ENCODE peak calls at places on chromosomes 6 and 20, in six cellular contexts. One of them, this sample, is unnamed.

GRCh38 chr20:51153867-51154707 is 131.2 kb upstream of the KCNG1 start:
- DNase-seq in heart right ventricle: no peak
- DNase-seq in neural progenitor cell: no peak
- DNase-seq in progenitor cell of endocrine pancreas: no peak
- DNase-seq in stomach: no peak
- DNase-seq in heart left ventricle: no peak
- DNase-seq in this sample: peak; percentile 44

GRCh38 chr6:43937236-43938177 is 167.5 kb downstream of the VEGFA start:
- DNase-seq in heart right ventricle: no peak
- DNase-seq in neural progenitor cell: no peak
- DNase-seq in progenitor cell of endocrine pancreas: no peak
- DNase-seq in stomach: peak; percentile 63
- DNase-seq in heart left ventricle: no peak
- DNase-seq in this sample: peak; percentile 61

GRCh38 chr6:142763205-142763604 is 181.8 kb downstream of the HIVEP2 start:
- DNase-seq in heart right ventricle: no peak
- DNase-seq in neural progenitor cell: no peak
- DNase-seq in progenitor cell of endocrine pancreas: no peak
- DNase-seq in stomach: no peak
- DNase-seq in heart left ventricle: no peak
- DNase-seq in this sample: no peak

GRCh38 chr6:28429781-28430180 is 13.5 kb downstream of the ZSCAN23 start:
- DNase-seq in heart right ventricle: no peak
- DNase-seq in neural progenitor cell: no peak
- DNase-seq in progenitor cell of endocrine pancreas: no peak
- DNase-seq in stomach: no peak
- DNase-seq in heart left ventricle: no peak
- DNase-seq in this sample: no peak

GRCh38 chr20:63847374-63848002 is 13.8 kb upstream of the ABHD16B start:
- DNase-seq in heart right ventricle: no peak
- DNase-seq in neural progenitor cell: peak; percentile 74
- DNase-seq in progenitor cell of endocrine pancreas: no peak
- DNase-seq in stomach: no peak
- DNase-seq in heart left ventricle: peak; percentile 61
- DNase-seq in this sample: no peak

GRCh38 chr6:161257778-161258457 is 15.9 kb downstream of the AGPAT4 start:
- DNase-seq in heart right ventricle: no peak
- DNase-seq in neural progenitor cell: no peak
- DNase-seq in progenitor cell of endocrine pancreas: no peak
- DNase-seq in stomach: no peak
- DNase-seq in heart left ventricle: no peak
- DNase-seq in this sample: no peak

GRCh38 chr6:135940783-135941182 is 89.3 kb downstream of the PDE7B start:
- DNase-seq in heart right ventricle: no peak
- DNase-seq in neural progenitor cell: no peak
- DNase-seq in progenitor cell of endocrine pancreas: no peak
- DNase-seq in stomach: no peak
- DNase-seq in heart left ventricle: no peak
- DNase-seq in this sample: no peak

GRCh38 chr6:105424177-105424783 is 21.4 kb upstream of the PREP start:
- DNase-seq in heart right ventricle: no peak
- DNase-seq in neural progenitor cell: peak; percentile 65
- DNase-seq in progenitor cell of endocrine pancreas: peak; percentile 43
- DNase-seq in stomach: peak; percentile 60
- DNase-seq in heart left ventricle: no peak
- DNase-seq in this sample: no peak

GRCh38 chr20:4060054-4060795 is 44.9 kb upstream of the RNF24 start:
- DNase-seq in heart right ventricle: peak; percentile 65
- DNase-seq in neural progenitor cell: no peak
- DNase-seq in progenitor cell of endocrine pancreas: no peak
- DNase-seq in stomach: peak; percentile 91
- DNase-seq in heart left ventricle: peak; percentile 87
- DNase-seq in this sample: no peak

GRCh38 chr20:35305682-35306556 is 13.7 kb upstream of the FAM83C start:
- DNase-seq in heart right ventricle: no peak
- DNase-seq in neural progenitor cell: no peak
- DNase-seq in progenitor cell of endocrine pancreas: no peak
- DNase-seq in stomach: peak; percentile 60
- DNase-seq in heart left ventricle: no peak
- DNase-seq in this sample: no peak

GRCh38 chr20:63740501-63741353 is 1.2 kb downstream of the SLC2A4RG start:
- DNase-seq in heart right ventricle: peak; percentile 95
- DNase-seq in neural progenitor cell: peak; percentile 83
- DNase-seq in progenitor cell of endocrine pancreas: peak; percentile 76
- DNase-seq in stomach: peak; percentile 95
- DNase-seq in heart left ventricle: peak; percentile 95
- DNase-seq in this sample: peak; percentile 84

GRCh38 chr6:129683606-129684322 is 26.2 kb downstream of the ARHGAP18 start:
- DNase-seq in heart right ventricle: peak; percentile 61
- DNase-seq in neural progenitor cell: no peak
- DNase-seq in progenitor cell of endocrine pancreas: no peak
- DNase-seq in stomach: peak; percentile 72
- DNase-seq in heart left ventricle: peak; percentile 84
- DNase-seq in this sample: no peak

GRCh38 chr6:21263531-21264287 is 329.8 kb upstream of the SOX4 start:
- DNase-seq in heart right ventricle: no peak
- DNase-seq in neural progenitor cell: no peak
- DNase-seq in progenitor cell of endocrine pancreas: no peak
- DNase-seq in stomach: no peak
- DNase-seq in heart left ventricle: no peak
- DNase-seq in this sample: no peak

GRCh38 chr6:125984311-125984710 is 2.0 kb upstream of the TRMT11 start:
- DNase-seq in heart right ventricle: no peak
- DNase-seq in neural progenitor cell: no peak
- DNase-seq in progenitor cell of endocrine pancreas: no peak
- DNase-seq in stomach: no peak
- DNase-seq in heart left ventricle: no peak
- DNase-seq in this sample: no peak

GRCh38 chr6:142356271-142356938 is 54.6 kb downstream of the ADGRG6 start:
- DNase-seq in heart right ventricle: no peak
- DNase-seq in neural progenitor cell: no peak
- DNase-seq in progenitor cell of endocrine pancreas: no peak
- DNase-seq in stomach: no peak
- DNase-seq in heart left ventricle: no peak
- DNase-seq in this sample: no peak

GRCh38 chr6:53428886-53429285 is 80.1 kb upstream of the ELOVL5 start:
- DNase-seq in heart right ventricle: no peak
- DNase-seq in neural progenitor cell: no peak
- DNase-seq in progenitor cell of endocrine pancreas: no peak
- DNase-seq in stomach: no peak
- DNase-seq in heart left ventricle: no peak
- DNase-seq in this sample: no peak

GRCh38 chr20:1879934-1880333 is 15.3 kb upstream of the SIRPA start:
- DNase-seq in heart right ventricle: no peak
- DNase-seq in neural progenitor cell: no peak
- DNase-seq in progenitor cell of endocrine pancreas: no peak
- DNase-seq in stomach: no peak
- DNase-seq in heart left ventricle: no peak
- DNase-seq in this sample: no peak

GRCh38 chr6:101824551-101825345 is 431.2 kb downstream of the GRIK2 start:
- DNase-seq in heart right ventricle: no peak
- DNase-seq in neural progenitor cell: peak; percentile 4
- DNase-seq in progenitor cell of endocrine pancreas: no peak
- DNase-seq in stomach: no peak
- DNase-seq in heart left ventricle: no peak
- DNase-seq in this sample: no peak

GRCh38 chr20:38229376-38230252 is 30.9 kb downstream of the KIAA1755 start:
- DNase-seq in heart right ventricle: no peak
- DNase-seq in neural progenitor cell: peak; percentile 46
- DNase-seq in progenitor cell of endocrine pancreas: no peak
- DNase-seq in stomach: no peak
- DNase-seq in heart left ventricle: no peak
- DNase-seq in this sample: no peak

GRCh38 chr6:80872194-80872950 is 765.9 kb downstream of the BCKDHB start:
- DNase-seq in heart right ventricle: no peak
- DNase-seq in neural progenitor cell: no peak
- DNase-seq in progenitor cell of endocrine pancreas: no peak
- DNase-seq in stomach: no peak
- DNase-seq in heart left ventricle: peak; percentile 32
- DNase-seq in this sample: no peak

GRCh38 chr20:47353224-47353696 is 3.2 kb downstream of the ZMYND8 start:
- DNase-seq in heart right ventricle: no peak
- DNase-seq in neural progenitor cell: no peak
- DNase-seq in progenitor cell of endocrine pancreas: no peak
- DNase-seq in stomach: no peak
- DNase-seq in heart left ventricle: no peak
- DNase-seq in this sample: no peak

GRCh38 chr6:36155662-36156061 is 25.3 kb downstream of the MAPK13 start:
- DNase-seq in heart right ventricle: no peak
- DNase-seq in neural progenitor cell: no peak
- DNase-seq in progenitor cell of endocrine pancreas: no peak
- DNase-seq in stomach: no peak
- DNase-seq in heart left ventricle: no peak
- DNase-seq in this sample: no peak

DNA sequence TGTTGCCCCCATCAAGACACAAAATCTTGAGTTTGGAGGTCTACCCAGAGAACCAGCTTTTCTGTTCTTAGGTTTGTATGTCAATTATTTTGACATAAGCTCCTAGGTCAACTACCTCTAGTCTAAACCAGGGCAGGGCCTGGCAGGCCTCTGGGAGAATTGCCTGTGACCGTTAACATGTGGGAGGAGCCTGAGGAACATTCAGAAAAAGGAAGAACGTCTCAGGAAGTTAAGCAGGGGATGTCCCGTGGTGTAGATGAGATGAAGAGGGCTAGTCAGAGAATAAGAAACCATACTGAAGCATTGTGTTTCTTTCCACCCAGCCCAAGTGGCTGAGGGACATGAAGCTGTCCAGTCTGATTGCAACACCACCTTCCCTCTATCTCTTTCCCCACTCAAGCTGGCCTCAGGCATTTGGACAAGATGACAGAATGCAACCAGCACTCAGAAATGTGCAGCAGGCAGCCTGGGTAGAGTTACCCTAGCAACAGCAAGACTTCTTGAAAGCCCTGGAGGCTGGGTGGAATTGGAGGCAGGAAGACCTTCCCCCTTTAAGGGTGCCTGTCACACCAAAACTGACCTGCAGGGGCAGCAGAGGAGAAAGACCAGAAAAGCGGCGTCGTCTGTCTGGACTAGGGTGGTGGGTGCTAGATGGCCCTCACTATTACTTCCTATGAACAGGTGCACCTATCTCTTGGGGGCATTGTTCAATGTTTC is 186.2 kb downstream of the UNC5CL start:
- DNase-seq in heart right ventricle: no peak
- DNase-seq in neural progenitor cell: peak; percentile 33
- DNase-seq in progenitor cell of endocrine pancreas: no peak
- DNase-seq in stomach: no peak
- DNase-seq in heart left ventricle: no peak
- DNase-seq in this sample: no peak
- TF ChIP-seq CTCF in heart right ventricle: no peak
- TF ChIP-seq CTCF in neural progenitor cell: peak; percentile 57
- TF ChIP-seq CTCF in progenitor cell of endocrine pancreas: peak; percentile 47
- TF ChIP-seq CTCF in stomach: no peak
- TF ChIP-seq CTCF in heart left ventricle: peak; percentile 13
- TF ChIP-seq CTCF in this sample: peak; percentile 68

DNA sequence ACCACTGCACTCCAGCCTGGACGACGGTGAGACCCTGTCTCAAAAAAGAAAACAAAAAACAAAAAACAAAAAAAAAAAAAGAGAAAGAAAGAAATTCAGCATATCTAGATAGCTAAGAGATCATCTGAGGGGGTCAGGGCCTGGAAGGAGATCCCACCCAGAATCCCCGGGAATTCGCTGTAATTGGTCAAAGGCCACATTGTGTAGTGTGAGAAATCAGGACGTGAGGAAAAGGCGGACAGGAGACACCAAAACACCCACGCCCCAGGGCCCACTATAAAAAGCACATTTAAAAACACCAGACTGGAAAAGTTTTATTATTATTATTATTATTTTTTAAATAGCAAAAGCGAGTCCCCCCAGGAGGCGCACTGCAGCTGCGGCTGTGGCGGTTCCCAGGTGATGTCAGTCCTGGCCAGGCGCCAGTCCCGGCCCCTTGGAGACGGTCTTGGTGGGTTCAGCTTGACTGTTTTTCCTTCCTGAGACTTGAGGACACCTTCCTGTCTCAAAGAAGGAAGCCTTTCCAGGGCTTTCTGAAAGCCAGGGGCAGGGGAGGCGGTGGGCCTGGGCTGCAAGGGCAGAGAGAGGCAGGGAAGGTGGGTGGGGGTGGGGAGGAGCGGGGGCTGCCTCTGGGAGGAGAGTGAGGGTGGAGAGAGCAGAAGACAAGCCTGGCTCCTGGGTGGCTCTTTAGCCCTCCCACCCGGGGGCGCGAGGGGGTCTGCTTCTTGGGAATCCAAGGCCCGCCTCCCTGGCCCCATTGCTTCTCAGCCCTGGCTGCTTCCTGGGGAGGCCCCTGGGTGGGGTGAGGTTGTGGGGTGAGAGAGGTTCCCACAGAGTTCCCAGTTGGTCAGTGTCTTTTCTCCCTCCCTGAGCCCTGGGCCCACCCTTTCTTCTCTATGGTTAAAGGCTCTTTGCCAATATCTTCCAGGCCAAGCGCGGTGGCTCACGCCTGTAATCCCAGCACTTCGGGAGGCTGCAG is 14.5 kb downstream of the TCF15 start:
- DNase-seq in heart right ventricle: peak; percentile 86
- DNase-seq in neural progenitor cell: no peak
- DNase-seq in progenitor cell of endocrine pancreas: no peak
- DNase-seq in stomach: no peak
- DNase-seq in heart left ventricle: peak; percentile 87
- DNase-seq in this sample: no peak
- TF ChIP-seq CTCF in heart right ventricle: peak; percentile 51
- TF ChIP-seq CTCF in neural progenitor cell: no peak
- TF ChIP-seq CTCF in progenitor cell of endocrine pancreas: no peak
- TF ChIP-seq CTCF in stomach: no peak
- TF ChIP-seq CTCF in heart left ventricle: no peak
- TF ChIP-seq CTCF in this sample: no peak

DNA sequence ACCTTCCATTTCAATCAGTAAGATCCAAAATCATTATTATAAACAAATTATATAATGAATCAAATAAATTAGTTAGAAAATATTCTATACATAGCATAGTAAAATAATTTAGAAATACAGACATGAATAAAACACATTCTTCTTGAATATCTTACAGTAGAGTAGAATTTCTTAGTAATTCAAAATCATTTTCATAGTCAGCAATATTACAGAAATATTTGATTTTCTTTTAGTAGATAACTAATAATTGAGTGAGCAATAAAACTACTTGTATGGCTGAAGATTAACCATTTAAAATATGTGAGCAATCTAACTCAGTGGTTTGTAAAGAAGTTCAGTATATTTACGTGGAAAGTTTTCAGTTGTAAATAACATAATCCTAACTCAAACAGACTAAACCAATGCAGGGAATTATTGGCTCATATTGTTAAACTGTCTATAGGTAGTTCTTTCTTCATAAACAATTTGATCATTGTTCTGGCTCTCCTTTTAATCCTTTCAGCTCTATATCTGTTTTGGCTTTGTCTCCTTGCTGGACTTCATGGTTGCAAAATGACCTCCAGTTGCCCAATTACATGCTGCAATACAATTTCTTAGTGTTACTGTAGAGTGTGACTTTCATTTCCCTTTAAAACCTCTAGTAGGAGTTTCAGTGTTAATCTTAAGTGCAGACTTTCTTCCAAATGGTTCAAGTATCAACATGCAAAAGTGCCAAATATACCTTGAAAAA is 307.5 kb downstream of the EYS start:
- DNase-seq in heart right ventricle: no peak
- DNase-seq in neural progenitor cell: no peak
- DNase-seq in progenitor cell of endocrine pancreas: no peak
- DNase-seq in stomach: no peak
- DNase-seq in heart left ventricle: no peak
- DNase-seq in this sample: no peak
- TF ChIP-seq CTCF in heart right ventricle: no peak
- TF ChIP-seq CTCF in neural progenitor cell: no peak
- TF ChIP-seq CTCF in progenitor cell of endocrine pancreas: no peak
- TF ChIP-seq CTCF in stomach: no peak
- TF ChIP-seq CTCF in heart left ventricle: no peak
- TF ChIP-seq CTCF in this sample: no peak

GRCh38 chr6:63802606-63803206 is 167.1 kb downstream of the PHF3 start:
- DNase-seq in heart right ventricle: no peak
- DNase-seq in neural progenitor cell: no peak
- DNase-seq in progenitor cell of endocrine pancreas: no peak
- DNase-seq in stomach: no peak
- DNase-seq in heart left ventricle: no peak
- DNase-seq in this sample: no peak
- TF ChIP-seq CTCF in heart right ventricle: peak; percentile 47
- TF ChIP-seq CTCF in neural progenitor cell: peak; percentile 71
- TF ChIP-seq CTCF in progenitor cell of endocrine pancreas: peak; percentile 73
- TF ChIP-seq CTCF in stomach: no peak
- TF ChIP-seq CTCF in heart left ventricle: peak; percentile 26
- TF ChIP-seq CTCF in this sample: peak; percentile 79